ENCODE peak calls at places on chromosomes 13 and 19, in seven cellular contexts. K, A, L, M, S, T and J are unnamed samples.

GRCh38 chr19:35615036-35615435 is 2.5 kb downstream of the HAUS5 start:
- DNase-seq in L (no peak), S (no peak), A (no peak), M (no peak), K (no peak), T (no peak), J (no peak)

GRCh38 chr13:112931028-112931934 is 37.7 kb upstream of the MCF2L start:
- DNase-seq in M (peak; percentile 58), S (peak; percentile 50), L (peak; percentile 33), A (no peak), T (peak; percentile 66), K (peak; percentile 66), J (no peak)

GRCh38 chr19:17865364-17866311 is 5.9 kb downstream of the RPL18A start:
- DNase-seq in L (no peak), T (no peak), K (peak; percentile 85), A (no peak), S (no peak), M (no peak), J (no peak)

GRCh38 chr19:54541712-54542111 is 31.9 kb upstream of the LILRA2 start:
- DNase-seq in L (no peak), A (no peak), S (no peak), M (no peak), K (no peak), T (no peak), J (no peak)

GRCh38 chr19:30703645-30704044 is 331.5 kb downstream of the ZNF536 start:
- DNase-seq in K (no peak), S (no peak), L (no peak), A (no peak), M (no peak), T (no peak), J (no peak)

GRCh38 chr19:16338470-16339360 is 14.1 kb downstream of the KLF2 start:
- DNase-seq in K (no peak), L (peak; percentile 17), M (no peak), T (peak; percentile 87), S (peak; percentile 66), A (peak; percentile 83), J (no peak)

GRCh38 chr19:14370169-14370998 is 10.9 kb upstream of the ADGRE5 start:
- DNase-seq in K (no peak), M (no peak), S (no peak), L (no peak), A (no peak), T (no peak), J (no peak)

GRCh38 chr13:33610471-33611015 is 207.4 kb upstream of the RFC3 start:
- DNase-seq in K (peak; percentile 23), M (no peak), T (no peak), S (no peak), A (peak; percentile 69), L (peak; percentile 23), J (peak; percentile 43)

GRCh38 chr19:35995655-35995993 is 636 bp downstream of the SDHAF1 start:
- DNase-seq in A (no peak), K (peak; percentile 56), S (peak; percentile 78), M (peak; percentile 65), T (peak; percentile 11), L (peak; percentile 61), J (no peak)

GRCh38 chr13:50453238-50453637 is 390.3 kb downstream of the DLEU7 start:
- DNase-seq in M (no peak), T (peak; percentile 30), K (no peak), A (no peak), S (no peak), L (no peak), J (no peak)

GRCh38 chr19:1264801-1265610 is 4.1 kb upstream of the CIRBP start:
- DNase-seq in M (peak; percentile 64), A (peak; percentile 91), T (peak; percentile 89), S (peak; percentile 59), K (peak; percentile 74), L (peak; percentile 66), J (no peak)

GRCh38 chr19:45200614-45201013 is 22.0 kb downstream of the BLOC1S3 start:
- DNase-seq in L (peak; percentile 41), S (no peak), K (no peak), T (peak; percentile 56), A (no peak), M (peak; percentile 49), J (peak; percentile 3)

GRCh38 chr13:43293986-43294880 is 270.8 kb downstream of the DNAJC15 start:
- DNase-seq in T (peak; percentile 36), A (no peak), L (no peak), M (no peak), K (no peak), S (no peak), J (no peak)

GRCh38 chr13:24630851-24631341 is 49.3 kb upstream of the ATP12A start:
- DNase-seq in M (peak; percentile 10), S (no peak), A (no peak), K (no peak), L (no peak), T (peak; percentile 20), J (no peak)

GRCh38 chr13:91313581-91313980 is 33.9 kb upstream of the MIR17HG start:
- DNase-seq in T (no peak), M (no peak), K (no peak), A (no peak), S (no peak), L (no peak), J (no peak)

GRCh38 chr19:42324655-42325307 is 654 bp upstream of the MEGF8 start:
- DNase-seq in L (no peak), S (no peak), A (no peak), T (no peak), M (no peak), K (peak; percentile 29), J (no peak)
- H3K27ac ChIP-seq in L (no peak overlapping the region), S (peak overlapping the region; percentile 71), A (no peak overlapping the region), T (no peak overlapping the region), M (no peak overlapping the region), K (no peak overlapping the region), J (peak overlapping the region; percentile 1)

DNA sequence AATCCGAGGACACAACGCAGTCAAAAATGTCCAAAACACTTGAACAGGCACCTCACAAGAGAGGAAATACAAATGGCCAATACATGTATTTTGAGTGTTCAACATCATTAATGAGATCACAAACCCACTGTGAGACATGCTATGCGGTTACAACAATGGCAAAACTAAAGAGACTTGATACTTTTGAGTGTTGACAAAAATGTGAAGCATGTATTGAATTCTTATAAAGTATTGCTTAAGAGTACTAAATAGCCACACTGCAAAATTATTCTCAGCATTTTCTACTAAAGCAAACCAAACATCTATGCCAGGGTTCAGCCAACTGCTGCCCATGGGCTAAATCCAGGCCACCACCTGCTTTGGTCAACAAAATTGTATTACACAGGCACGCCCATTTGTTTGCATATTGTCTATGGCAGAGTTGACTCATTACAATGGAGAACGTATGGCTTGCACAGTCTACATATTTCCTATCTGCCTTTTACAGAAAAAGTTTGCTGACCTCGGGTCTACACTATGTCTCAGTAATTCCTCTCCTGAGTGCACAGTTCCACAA is 135.3 kb downstream of the B3GLCT start:
- DNase-seq in K (no peak), M (no peak), L (no peak), T (no peak), A (no peak), S (no peak), J (no peak)
- H3K27ac ChIP-seq in K (no peak overlapping the region), M (no peak overlapping the region), L (no peak overlapping the region), T (no peak overlapping the region), A (no peak overlapping the region), S (no peak overlapping the region), J (no peak overlapping the region)

GRCh38 chr13:75694742-75695141 is 58.6 kb downstream of the LMO7 start:
- DNase-seq in L (no peak), M (no peak), T (no peak), A (no peak), K (no peak), S (no peak), J (no peak)

GRCh38 chr13:75689686-75690085 is 53.6 kb downstream of the LMO7 start:
- DNase-seq in T (no peak), L (no peak), M (no peak), K (no peak), S (no peak), A (no peak), J (no peak)

GRCh38 chr13:75687145-75687763 is 51.1 kb downstream of the LMO7 start:
- DNase-seq in T (peak; percentile 73), A (no peak), L (no peak), S (no peak), M (peak; percentile 49), K (no peak), J (no peak)

GRCh38 chr13:75693227-75693626 is 57.1 kb downstream of the LMO7 start:
- DNase-seq in M (no peak), A (no peak), L (no peak), K (no peak), T (no peak), S (no peak), J (no peak)

GRCh38 chr13:75691183-75691582 is 55.1 kb downstream of the LMO7 start:
- DNase-seq in K (no peak), T (no peak), L (no peak), A (no peak), S (peak; percentile 33), M (no peak), J (no peak)
- H3K27ac ChIP-seq in K (no peak overlapping the region), T (peak overlapping the region; percentile 22), L (no peak overlapping the region), A (no peak overlapping the region), S (peak overlapping the region; percentile 66), M (no peak overlapping the region), J (no peak overlapping the region)

GRCh38 chr19:19192910-19193423 is 909 bp downstream of the RFXANK start:
- DNase-seq in S (no peak), M (no peak), K (no peak), T (no peak), A (no peak), L (no peak), J (no peak)
- H3K27ac ChIP-seq in S (peak overlapping the region; percentile 91), M (peak overlapping the region; percentile 53), K (peak overlapping the region; percentile 100), T (peak overlapping the region; percentile 69), A (peak overlapping the region; percentile 99), L (peak overlapping the region; percentile 99), J (peak overlapping the region; percentile 74)

GRCh38 chr19:49086296-49086695 is 1.0 kb downstream of the SNRNP70 start:
- DNase-seq in T (no peak), A (no peak), K (no peak), M (no peak), L (no peak), S (no peak), J (no peak)
- H3K27ac ChIP-seq in T (peak overlapping the region; percentile 86), A (no peak overlapping the region), K (no peak overlapping the region), M (no peak overlapping the region), L (peak overlapping the region; percentile 84), S (peak overlapping the region; percentile 88), J (no peak overlapping the region)

DNA sequence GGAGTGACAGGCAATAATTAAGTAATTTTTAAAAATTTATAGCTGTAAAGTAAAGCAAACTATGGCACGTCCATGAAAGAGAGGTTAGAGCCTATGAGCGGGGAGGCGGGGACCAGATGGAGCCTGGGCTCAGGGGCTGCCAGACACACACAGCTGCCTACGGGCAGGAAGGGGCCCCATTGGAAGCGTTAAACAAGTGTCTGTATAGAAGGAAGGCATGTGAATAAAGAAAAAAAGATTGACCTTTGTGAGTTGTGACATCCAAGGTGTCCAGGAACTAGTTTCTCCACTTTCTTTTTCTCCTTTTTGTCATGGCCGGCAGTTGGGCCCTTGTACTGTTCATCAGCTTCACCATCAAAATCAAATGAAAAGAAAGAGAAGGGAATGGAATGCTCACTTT is 56.8 kb downstream of the LRCH1 start:
- DNase-seq in M (no peak), K (no peak), T (no peak), L (no peak), S (no peak), A (no peak), J (no peak)
- H3K27ac ChIP-seq in M (no peak overlapping the region), K (no peak overlapping the region), T (no peak overlapping the region), L (no peak overlapping the region), S (peak overlapping the region; percentile 83), A (no peak overlapping the region), J (no peak overlapping the region)